ENCODE peak calls at places on chromosomes 5 and 9, in eight cellular contexts. U, Q, C, R, W, E, S and M are unnamed samples.

GRCh38 chr5:178349147-178349527 is 116.5 kb upstream of the PHYKPL start:
- DNase-seq in U (no peak), Q (no peak), C (no peak), R (no peak), W (no peak), E (no peak), S (no peak), M (no peak)

GRCh38 chr9:4243113-4243512 is 56.8 kb downstream of the GLIS3 start:
- DNase-seq in U (no peak), Q (no peak), C (no peak), R (no peak), W (no peak), E (no peak), S (no peak), M (no peak)

GRCh38 chr5:77155179-77155839 is 55.2 kb upstream of the PDE8B start:
- DNase-seq in U (no peak), Q (no peak), C (no peak), R (no peak), W (no peak), E (no peak), S (no peak), M (peak)

GRCh38 chr5:84437673-84438315 is 53.1 kb upstream of the EDIL3 start:
- DNase-seq in U (no peak), Q (no peak), C (no peak), R (peak), W (no peak), E (peak), S (peak), M (no peak)

GRCh38 chr9:10232352-10232930 is 380.4 kb downstream of the PTPRD start:
- DNase-seq in U (no peak), Q (peak), C (no peak), R (no peak), W (no peak), E (no peak), S (peak), M (no peak)

GRCh38 chr9:130185494-130186005 is 13.3 kb downstream of the NCS1 start:
- DNase-seq in U (no peak), Q (no peak), C (no peak), R (no peak), W (no peak), E (peak), S (no peak), M (no peak)

GRCh38 chr9:131361202-131361833 is 32.6 kb upstream of the PRRC2B start:
- DNase-seq in U (peak), Q (peak), C (no peak), R (no peak), W (no peak), E (no peak), S (peak), M (peak)

GRCh38 chr5:88786217-88786560 is 96.8 kb downstream of the MEF2C start:
- DNase-seq in U (no peak), Q (peak), C (no peak), R (no peak), W (no peak), E (peak), S (peak), M (no peak)

GRCh38 chr5:34930527-34930844 is 1.1 kb downstream of the DNAJC21 start:
- DNase-seq in U (no peak), Q (no peak), C (no peak), R (no peak), W (no peak), E (peak), S (peak), M (no peak)

GRCh38 chr9:17490110-17490509 is 88.8 kb upstream of the SH3GL2 start:
- DNase-seq in U (no peak), Q (no peak), C (no peak), R (no peak), W (no peak), E (no peak), S (no peak), M (no peak)

GRCh38 chr5:140240987-140241706 is 61.8 kb downstream of the PFDN1 start:
- DNase-seq in U (peak), Q (peak), C (peak), R (peak), W (peak), E (peak), S (peak), M (no peak)